ENCODE peak calls at places on chromosomes 11 and 22, in seven cellular contexts. One of them, this sample, is unnamed.

GRCh38 chr11:128779036-128779435 is 85.2 kb downstream of the FLI1 start:
- DNase-seq in dermis microvascular lymphatic vessel endothelial cell: no peak
- DNase-seq in astrocyte of the hippocampus: no peak
- DNase-seq in iPS-NIHi11: no peak
- DNase-seq in left cardiac atrium: no peak
- DNase-seq in glutamatergic neuron: no peak
- DNase-seq in aorta: no peak
- DNase-seq in this sample: peak

GRCh38 chr22:45903355-45904149 is 73.4 kb downstream of the WNT7B start:
- DNase-seq in glutamatergic neuron: no peak
- DNase-seq in iPS-NIHi11: no peak
- DNase-seq in astrocyte of the hippocampus: peak
- DNase-seq in aorta: peak
- DNase-seq in left cardiac atrium: peak
- DNase-seq in dermis microvascular lymphatic vessel endothelial cell: peak
- DNase-seq in this sample: peak

GRCh38 chr11:15969701-15970329 is 386.5 kb downstream of the SOX6 start:
- DNase-seq in iPS-NIHi11: no peak
- DNase-seq in glutamatergic neuron: no peak
- DNase-seq in astrocyte of the hippocampus: no peak
- DNase-seq in left cardiac atrium: no peak
- DNase-seq in dermis microvascular lymphatic vessel endothelial cell: no peak
- DNase-seq in aorta: no peak
- DNase-seq in this sample: peak

GRCh38 chr22:40567626-40568328 is 68.7 kb downstream of the MRTFA start:
- DNase-seq in dermis microvascular lymphatic vessel endothelial cell: no peak
- DNase-seq in iPS-NIHi11: no peak
- DNase-seq in glutamatergic neuron: no peak
- DNase-seq in astrocyte of the hippocampus: no peak
- DNase-seq in aorta: no peak
- DNase-seq in left cardiac atrium: no peak
- DNase-seq in this sample: no peak

GRCh38 chr11:85647078-85647477 is 689 bp upstream of the TMEM126A start:
- DNase-seq in left cardiac atrium: no peak
- DNase-seq in aorta: no peak
- DNase-seq in glutamatergic neuron: no peak
- DNase-seq in iPS-NIHi11: no peak
- DNase-seq in dermis microvascular lymphatic vessel endothelial cell: no peak
- DNase-seq in astrocyte of the hippocampus: no peak
- DNase-seq in this sample: no peak

GRCh38 chr11:107689317-107690202 is 22.3 kb downstream of the SLN start:
- DNase-seq in glutamatergic neuron: peak
- DNase-seq in left cardiac atrium: peak
- DNase-seq in aorta: peak
- DNase-seq in dermis microvascular lymphatic vessel endothelial cell: peak
- DNase-seq in iPS-NIHi11: peak
- DNase-seq in astrocyte of the hippocampus: peak
- DNase-seq in this sample: peak

GRCh38 chr11:64858467-64859401 is 14.3 kb upstream of the CDC42BPG start:
- DNase-seq in aorta: no peak
- DNase-seq in dermis microvascular lymphatic vessel endothelial cell: no peak
- DNase-seq in astrocyte of the hippocampus: no peak
- DNase-seq in glutamatergic neuron: no peak
- DNase-seq in left cardiac atrium: peak
- DNase-seq in iPS-NIHi11: no peak
- DNase-seq in this sample: no peak

GRCh38 chr11:120630100-120630499 is 118.6 kb downstream of the GRIK4 start:
- DNase-seq in glutamatergic neuron: no peak
- DNase-seq in left cardiac atrium: no peak
- DNase-seq in astrocyte of the hippocampus: no peak
- DNase-seq in iPS-NIHi11: no peak
- DNase-seq in aorta: no peak
- DNase-seq in dermis microvascular lymphatic vessel endothelial cell: no peak
- DNase-seq in this sample: no peak

GRCh38 chr11:99814738-99815137 is 794.0 kb downstream of the CNTN5 start:
- DNase-seq in glutamatergic neuron: no peak
- DNase-seq in iPS-NIHi11: no peak
- DNase-seq in left cardiac atrium: no peak
- DNase-seq in astrocyte of the hippocampus: no peak
- DNase-seq in dermis microvascular lymphatic vessel endothelial cell: no peak
- DNase-seq in aorta: no peak
- DNase-seq in this sample: no peak

GRCh38 chr22:19127329-19128008 is 3.6 kb upstream of the TSSK2 start:
- DNase-seq in glutamatergic neuron: no peak
- DNase-seq in astrocyte of the hippocampus: no peak
- DNase-seq in left cardiac atrium: no peak
- DNase-seq in dermis microvascular lymphatic vessel endothelial cell: no peak
- DNase-seq in aorta: no peak
- DNase-seq in iPS-NIHi11: no peak
- DNase-seq in this sample: no peak

GRCh38 chr22:19760652-19761002 is at the start of gene TBX1:
- DNase-seq in iPS-NIHi11: no peak
- DNase-seq in glutamatergic neuron: no peak
- DNase-seq in astrocyte of the hippocampus: no peak
- DNase-seq in left cardiac atrium: no peak
- DNase-seq in dermis microvascular lymphatic vessel endothelial cell: peak
- DNase-seq in aorta: no peak
- DNase-seq in this sample: no peak

GRCh38 chr11:76768091-76769047 is 14.8 kb upstream of the TSKU start:
- DNase-seq in iPS-NIHi11: no peak
- DNase-seq in astrocyte of the hippocampus: peak
- DNase-seq in left cardiac atrium: peak
- DNase-seq in glutamatergic neuron: no peak
- DNase-seq in aorta: peak
- DNase-seq in dermis microvascular lymphatic vessel endothelial cell: peak
- DNase-seq in this sample: no peak

GRCh38 chr11:67303132-67303988 is at the start of gene SSH3:
- DNase-seq in dermis microvascular lymphatic vessel endothelial cell: peak
- DNase-seq in astrocyte of the hippocampus: peak
- DNase-seq in glutamatergic neuron: peak
- DNase-seq in iPS-NIHi11: peak
- DNase-seq in left cardiac atrium: peak
- DNase-seq in aorta: peak
- DNase-seq in this sample: peak

GRCh38 chr11:110096369-110096976 is 3.3 kb downstream of the ZC3H12C start:
- DNase-seq in iPS-NIHi11: no peak
- DNase-seq in astrocyte of the hippocampus: no peak
- DNase-seq in left cardiac atrium: no peak
- DNase-seq in dermis microvascular lymphatic vessel endothelial cell: no peak
- DNase-seq in glutamatergic neuron: no peak
- DNase-seq in aorta: no peak
- DNase-seq in this sample: no peak

GRCh38 chr22:32745251-32745995 is 56.1 kb upstream of the TIMP3 start:
- DNase-seq in glutamatergic neuron: no peak
- DNase-seq in aorta: no peak
- DNase-seq in dermis microvascular lymphatic vessel endothelial cell: no peak
- DNase-seq in left cardiac atrium: peak
- DNase-seq in iPS-NIHi11: peak
- DNase-seq in astrocyte of the hippocampus: peak
- DNase-seq in this sample: peak

GRCh38 chr22:48782817-48783511 is 1044.7 kb downstream of the BRD1 start:
- DNase-seq in iPS-NIHi11: peak
- DNase-seq in astrocyte of the hippocampus: no peak
- DNase-seq in left cardiac atrium: no peak
- DNase-seq in aorta: no peak
- DNase-seq in dermis microvascular lymphatic vessel endothelial cell: no peak
- DNase-seq in glutamatergic neuron: no peak
- DNase-seq in this sample: no peak

GRCh38 chr11:14645247-14645912 is 1.8 kb downstream of the PDE3B start:
- DNase-seq in dermis microvascular lymphatic vessel endothelial cell: no peak
- DNase-seq in astrocyte of the hippocampus: peak
- DNase-seq in aorta: no peak
- DNase-seq in iPS-NIHi11: no peak
- DNase-seq in left cardiac atrium: no peak
- DNase-seq in glutamatergic neuron: no peak
- DNase-seq in this sample: peak